ENCODE peak calls at places on chromosomes 1 and 21, in six cellular contexts. K, H, R, P, A and X are unnamed samples.

GRCh38 chr21:40616377-40616704 is 230.6 kb downstream of the DSCAM start:
- DNase-seq in A (no peak), R (no peak), K (no peak), P (no peak), H (no peak), X (no peak)

GRCh38 chr1:172141351-172142000 is 279.0 kb upstream of the C1orf105 start:
- DNase-seq in R (no peak), K (no peak), H (no peak), A (no peak), P (no peak), X (no peak)

GRCh38 chr1:6384962-6385672 is 8.4 kb downstream of the ACOT7 start:
- DNase-seq in P (no peak), A (no peak), K (peak), H (no peak), R (no peak), X (no peak)

GRCh38 chr1:29444782-29445325 is 208.5 kb downstream of the PTPRU start:
- DNase-seq in H (peak), A (no peak), P (no peak), R (no peak), K (no peak), X (no peak)

GRCh38 chr1:231272880-231273279 is 31.9 kb downstream of the GNPAT start:
- DNase-seq in K (no peak), P (no peak), R (no peak), H (no peak), A (no peak), X (no peak)

GRCh38 chr1:99180915-99181314 is 83.4 kb upstream of the PLPPR4 start:
- DNase-seq in A (no peak), R (no peak), P (no peak), H (no peak), K (no peak), X (no peak)

GRCh38 chr1:97942161-97943123 is 21.6 kb upstream of the DPYD start:
- DNase-seq in P (no peak), A (no peak), H (no peak), K (no peak), R (no peak), X (no peak)

GRCh38 chr1:248596615-248597014 is 885 bp downstream of the OR2T10 start:
- DNase-seq in P (no peak), K (no peak), A (no peak), R (no peak), H (no peak), X (no peak)

GRCh38 chr1:88935522-88936222 is 44.3 kb upstream of the GTF2B start:
- DNase-seq in H (no peak), A (no peak), K (peak), R (peak), P (no peak), X (peak)

GRCh38 chr1:59926381-59927243 is at the start of gene CYP2J2:
- DNase-seq in A (no peak), P (peak), K (peak), H (peak), R (peak), X (peak)

GRCh38 chr1:32729254-32730046 is 26.9 kb upstream of the SYNC start:
- DNase-seq in R (no peak), A (no peak), H (no peak), K (no peak), P (no peak), X (no peak)

GRCh38 chr1:65332821-65333220 is 23.5 kb downstream of the DNAJC6 start:
- DNase-seq in A (no peak), K (no peak), P (no peak), H (no peak), R (no peak), X (no peak)

GRCh38 chr1:62746086-62746808 is 37.7 kb upstream of the ATG4C start:
- DNase-seq in H (no peak), P (no peak), K (no peak), A (peak), R (no peak), X (no peak)

DNA sequence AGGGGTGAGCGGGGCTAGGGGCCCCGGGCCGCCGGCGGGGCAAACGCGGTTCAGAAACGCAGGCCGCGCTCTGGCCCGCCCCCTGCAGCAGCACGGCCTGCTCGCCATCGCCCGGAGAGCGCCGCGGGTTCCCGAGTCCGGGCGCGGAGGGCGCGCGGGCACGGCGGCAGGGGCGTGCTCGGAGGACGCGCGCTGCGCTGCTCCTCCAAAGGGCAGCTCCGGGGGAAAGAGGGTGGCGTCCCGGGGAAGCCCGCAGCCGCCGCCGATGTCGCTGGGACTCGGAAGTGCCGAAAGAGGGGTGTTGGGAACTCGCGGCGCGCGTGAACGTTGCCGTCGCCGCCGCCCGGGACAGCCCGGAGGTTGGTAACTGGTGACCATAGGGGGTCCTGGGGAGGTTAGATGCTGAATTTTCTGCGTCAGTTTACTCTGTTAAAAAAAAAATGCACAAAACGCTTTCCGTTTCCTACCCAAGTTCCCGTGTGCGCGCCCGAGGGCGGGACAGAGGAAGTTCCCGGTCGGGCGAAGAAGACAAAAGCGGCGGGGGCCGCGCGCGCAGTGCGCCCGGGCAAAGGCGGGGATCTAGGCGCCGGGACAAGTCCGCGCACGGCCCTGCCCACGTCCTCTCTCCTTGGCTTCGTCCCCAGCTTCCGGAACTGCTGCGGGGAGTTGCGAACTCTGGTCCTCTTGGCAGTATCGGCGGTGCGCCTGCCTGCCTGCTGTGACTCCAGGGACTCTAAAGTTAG is at the start of gene HHAT:
- DNase-seq in A (no peak), H (peak), R (peak), K (peak), P (peak), X (peak)
- TF ChIP-seq CTCF in A (no peak), H (peak), R (no peak), K (no peak), P (no peak), X (peak)

DNA sequence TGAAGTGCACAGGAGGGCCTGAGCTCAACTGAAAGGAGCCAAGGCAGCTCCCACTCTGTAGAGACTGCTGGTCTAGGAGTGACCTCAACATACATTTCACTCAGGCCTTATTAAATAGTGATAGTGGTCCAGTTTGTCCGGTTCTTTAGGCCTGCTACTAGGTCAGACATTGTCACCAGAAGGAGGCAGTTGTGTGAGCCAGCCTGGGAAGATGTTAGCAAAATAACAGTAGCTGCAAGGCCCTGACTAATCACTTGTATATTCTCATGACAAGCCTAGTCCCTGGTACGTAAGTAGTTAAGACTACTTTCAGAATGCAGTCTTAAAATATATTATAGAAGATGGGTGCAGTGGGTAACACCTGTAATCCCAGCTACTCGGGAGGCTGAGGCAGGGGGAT is 264.0 kb upstream of the CAMK1G start:
- DNase-seq in P (no peak), H (no peak), R (no peak), K (no peak), A (no peak), X (no peak)
- TF ChIP-seq CTCF in P (no peak), H (no peak), R (no peak), K (no peak), A (no peak), X (no peak)

DNA sequence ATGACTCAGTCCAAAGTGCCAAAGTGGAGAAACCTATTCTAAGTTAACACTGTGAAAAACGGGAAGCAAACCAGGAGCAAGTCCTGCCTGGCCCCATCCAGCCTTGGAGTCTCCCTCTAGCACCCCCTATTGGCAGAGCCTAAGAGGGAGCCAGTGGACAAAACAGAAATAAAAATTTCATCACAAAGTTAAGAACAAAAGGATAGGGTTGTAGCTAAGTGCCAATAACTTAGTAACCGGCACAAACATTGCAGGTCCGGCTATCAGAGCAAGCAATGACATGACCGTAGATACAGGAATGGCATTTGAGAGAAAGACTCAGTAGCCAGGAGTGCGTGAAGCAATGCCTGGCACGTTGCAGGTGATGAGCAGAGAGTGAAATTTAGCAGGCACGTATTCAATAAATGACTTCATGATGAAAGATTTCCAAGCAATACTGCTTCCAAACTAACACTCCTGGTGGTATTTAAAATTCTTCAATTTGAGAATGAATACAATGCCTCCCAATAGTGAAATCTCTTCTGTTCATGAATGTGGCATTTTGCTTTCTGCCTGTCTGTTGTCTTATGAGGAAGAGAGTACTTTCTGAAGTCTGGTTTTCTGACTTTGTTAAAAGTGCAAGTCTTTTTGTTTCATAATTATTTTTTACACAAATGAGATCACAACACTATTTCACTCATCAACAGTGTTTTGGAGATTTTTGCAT is 391.0 kb downstream of the OMA1 start:
- DNase-seq in H (peak), K (no peak), R (peak), A (no peak), P (no peak), X (peak)
- TF ChIP-seq CTCF in H (peak), K (no peak), R (peak), A (peak), P (no peak), X (peak)

DNA sequence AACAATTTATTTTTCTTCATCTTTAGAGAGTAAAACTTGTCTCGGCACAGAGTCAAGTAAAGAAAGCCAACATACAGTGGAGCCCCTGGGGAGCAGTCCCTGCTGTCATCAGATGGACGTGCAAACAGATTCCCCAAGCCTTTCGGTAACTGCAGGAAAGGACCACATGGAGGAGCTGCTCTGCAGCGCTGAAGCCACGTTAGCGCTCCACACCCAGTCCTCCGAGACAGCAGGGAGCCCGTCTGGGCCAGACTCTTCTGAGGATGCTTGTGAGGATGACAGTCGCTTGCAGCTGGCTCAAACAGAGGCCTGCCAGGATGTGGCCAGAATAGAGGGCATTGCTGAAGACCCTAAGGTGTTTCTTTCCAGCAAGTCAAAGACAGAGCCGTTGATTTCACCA is 77.1 kb upstream of the SCCPDH start:
- DNase-seq in K (peak), P (no peak), R (no peak), H (peak), A (no peak), X (peak)
- TF ChIP-seq CTCF in K (no peak), P (no peak), R (no peak), H (peak), A (peak), X (peak)

DNA sequence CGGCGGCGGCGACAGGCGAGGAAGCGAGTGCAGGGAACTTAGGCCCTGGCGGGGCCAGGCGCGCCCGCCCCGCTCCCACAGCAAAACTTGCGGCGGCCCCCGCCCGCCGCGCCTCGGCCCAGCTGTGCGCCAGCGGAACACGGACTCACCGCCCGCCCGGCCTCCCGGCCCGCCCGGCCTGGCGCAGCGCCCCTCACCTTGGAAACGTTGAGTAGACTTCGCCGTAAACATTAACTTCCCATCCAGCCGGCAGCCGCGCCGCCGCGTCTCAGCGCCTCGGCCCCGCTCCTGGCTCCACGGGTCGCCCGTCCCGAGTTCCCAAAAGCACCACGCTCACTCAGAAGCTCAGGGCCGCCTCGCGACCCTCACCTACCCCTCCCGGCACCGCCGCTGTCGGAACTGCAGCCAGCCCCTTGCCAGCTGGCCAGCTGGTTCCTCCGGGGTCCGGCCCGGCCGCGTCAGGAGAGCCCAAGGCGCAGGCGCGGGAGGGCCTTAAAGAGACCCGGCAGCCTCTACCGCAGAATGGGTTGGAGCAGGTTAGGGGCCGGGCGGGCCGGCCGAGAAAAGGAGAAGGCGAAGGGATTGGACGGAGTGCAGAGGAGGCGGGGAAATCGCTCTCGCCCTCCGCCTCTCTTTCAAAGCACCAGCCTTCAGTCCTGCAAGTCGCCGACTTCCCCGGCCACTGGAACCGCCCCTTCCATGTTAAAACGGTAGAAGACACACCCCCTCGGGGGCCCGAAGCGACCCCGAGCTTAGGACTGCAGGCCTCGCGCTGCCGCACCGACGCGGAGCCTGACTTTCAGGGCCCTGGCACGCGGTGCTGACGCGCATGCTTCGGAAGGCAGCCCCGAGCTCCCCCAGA is at the start of gene EVI5:
- DNase-seq in P (peak), H (peak), K (peak), A (peak), R (peak), X (peak)
- TF ChIP-seq CTCF in P (no peak), H (no peak), K (no peak), A (no peak), R (no peak), X (no peak)

GRCh38 chr1:157766792-157767191 is 10.1 kb downstream of the FCRL2 start:
- DNase-seq in P (no peak), R (no peak), H (no peak), A (no peak), K (no peak), X (no peak)

GRCh38 chr1:157771666-157772425 is 5.1 kb downstream of the FCRL2 start:
- DNase-seq in A (no peak), R (peak), H (no peak), P (no peak), K (no peak), X (no peak)

GRCh38 chr1:157774412-157774811 is 2.5 kb downstream of the FCRL2 start:
- DNase-seq in H (no peak), P (no peak), R (peak), K (no peak), A (no peak), X (no peak)

GRCh38 chr1:157773723-157774350 is 3.1 kb downstream of the FCRL2 start:
- DNase-seq in A (no peak), H (peak), R (peak), P (no peak), K (no peak), X (no peak)

DNA sequence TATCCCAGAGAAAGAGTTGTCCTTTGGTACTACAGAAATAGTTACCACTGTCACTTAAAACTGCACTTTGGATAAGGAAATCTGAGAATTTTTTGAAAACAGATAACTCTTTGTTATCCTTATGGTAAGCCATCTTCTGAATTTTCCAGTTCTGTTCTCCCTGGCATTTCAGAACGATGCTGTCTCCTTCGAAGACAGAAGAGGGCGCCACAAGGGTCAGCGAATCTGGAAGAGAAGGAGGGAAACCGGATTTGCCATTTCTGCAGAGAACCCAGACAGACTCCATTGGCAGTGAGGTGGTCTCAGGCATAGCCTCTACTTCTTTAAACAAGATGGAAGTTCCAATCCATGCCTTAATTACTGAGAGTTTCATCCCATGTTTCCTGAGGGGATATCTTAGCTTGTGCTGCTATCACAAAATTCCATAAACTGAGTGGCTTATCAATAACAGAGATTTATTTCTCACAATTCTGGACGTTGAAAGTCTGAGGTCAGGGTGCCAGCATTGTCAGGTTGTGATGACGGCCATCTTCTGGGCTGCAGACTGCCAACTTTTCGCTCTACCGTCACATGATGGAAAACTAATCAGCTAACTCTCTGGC is 6.4 kb downstream of the FCRL2 start:
- DNase-seq in A (no peak), K (no peak), R (peak), P (no peak), H (peak), X (no peak)
- TF ChIP-seq CTCF in A (peak), K (no peak), R (no peak), P (no peak), H (peak), X (peak)

GRCh38 chr1:12244585-12244984 is 14.8 kb downstream of the VPS13D start:
- DNase-seq in R (no peak), A (no peak), P (no peak), H (no peak), K (no peak), X (no peak)

GRCh38 chr1:12245733-12246132 is 15.9 kb downstream of the VPS13D start:
- DNase-seq in K (no peak), P (no peak), H (no peak), R (no peak), A (no peak), X (no peak)

GRCh38 chr1:12246584-12246983 is 16.8 kb downstream of the VPS13D start:
- DNase-seq in K (peak), P (no peak), R (no peak), H (no peak), A (no peak), X (no peak)

GRCh38 chr1:12245116-12245515 is 15.3 kb downstream of the VPS13D start:
- DNase-seq in K (no peak), R (no peak), A (no peak), P (no peak), H (no peak), X (no peak)

DNA sequence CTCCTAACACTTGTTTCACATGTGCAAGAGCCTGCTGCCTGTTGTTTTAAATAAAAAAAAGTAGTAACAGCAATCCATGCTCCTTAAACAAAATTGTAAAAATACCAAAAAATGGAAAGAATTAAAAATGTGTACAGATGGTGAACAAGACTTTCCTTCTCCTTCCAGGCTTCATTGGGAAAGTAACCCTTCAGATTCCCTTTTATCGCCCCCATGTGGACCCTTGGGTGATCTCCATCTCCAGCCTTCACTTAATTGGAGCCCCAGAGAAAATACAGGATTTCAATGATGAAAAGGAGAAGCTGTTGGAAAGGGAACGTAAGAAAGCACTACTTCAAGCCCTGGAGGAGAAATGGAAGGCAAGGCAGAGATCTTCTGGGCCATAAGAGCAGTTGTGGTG is 14.2 kb downstream of the VPS13D start:
- DNase-seq in K (peak), P (no peak), A (no peak), H (no peak), R (no peak), X (no peak)
- TF ChIP-seq CTCF in K (peak), P (peak), A (no peak), H (peak), R (no peak), X (peak)

GRCh38 chr1:162502077-162502476 is 4.5 kb downstream of the UHMK1 start:
- DNase-seq in P (no peak), R (no peak), H (no peak), K (no peak), A (no peak), X (no peak)

GRCh38 chr1:162498442-162498785 is 796 bp downstream of the UHMK1 start:
- DNase-seq in H (no peak), K (no peak), R (no peak), A (no peak), P (no peak), X (no peak)

GRCh38 chr1:162500805-162501204 is 3.2 kb downstream of the UHMK1 start:
- DNase-seq in R (no peak), A (no peak), H (no peak), K (no peak), P (no peak), X (no peak)

GRCh38 chr1:162497104-162497722 is 405 bp upstream of the UHMK1 start:
- DNase-seq in K (no peak), A (no peak), R (no peak), P (no peak), H (no peak), X (no peak)

GRCh38 chr1:162497723-162498441 is at the start of gene UHMK1:
- DNase-seq in A (peak), H (peak), P (peak), R (peak), K (peak), X (peak)
- TF ChIP-seq CTCF in A (no peak), H (no peak), P (no peak), R (no peak), K (no peak), X (no peak)

GRCh38 chr21:34669149-34669879 is 520 bp downstream of the CLIC6 start:
- DNase-seq in H (no peak), K (no peak), R (no peak), P (no peak), A (no peak), X (peak)
- TF ChIP-seq CTCF in H (no peak), K (no peak), R (no peak), P (no peak), A (no peak), X (no peak)